ENCODE peak calls at places on chromosomes 13 and 19, in five cellular contexts. One of them, this sample, is unnamed.

GRCh38 chr19:49342291-49342721 is 7.1 kb downstream of the CD37 start:
- DNase-seq in gastrocnemius medialis: no peak
- DNase-seq in CD4-positive, CD25-positive, alpha-beta regulatory T cell: no peak
- DNase-seq in naive thymus-derived CD4-positive, alpha-beta T cell: no peak
- DNase-seq in tibial nerve: no peak
- DNase-seq in this sample: no peak

GRCh38 chr19:16791942-16792341 is 37.3 kb upstream of the SIN3B start:
- DNase-seq in tibial nerve: no peak
- DNase-seq in gastrocnemius medialis: no peak
- DNase-seq in CD4-positive, CD25-positive, alpha-beta regulatory T cell: no peak
- DNase-seq in naive thymus-derived CD4-positive, alpha-beta T cell: no peak
- DNase-seq in this sample: no peak

GRCh38 chr19:2722541-2723344 is 1.6 kb upstream of the DIRAS1 start:
- DNase-seq in naive thymus-derived CD4-positive, alpha-beta T cell: no peak
- DNase-seq in tibial nerve: no peak
- DNase-seq in CD4-positive, CD25-positive, alpha-beta regulatory T cell: no peak
- DNase-seq in gastrocnemius medialis: peak; percentile 37
- DNase-seq in this sample: no peak

GRCh38 chr19:3276341-3276799 is 51.9 kb downstream of the CELF5 start:
- DNase-seq in tibial nerve: no peak
- DNase-seq in CD4-positive, CD25-positive, alpha-beta regulatory T cell: no peak
- DNase-seq in gastrocnemius medialis: no peak
- DNase-seq in naive thymus-derived CD4-positive, alpha-beta T cell: no peak
- DNase-seq in this sample: no peak

GRCh38 chr19:4722671-4723464 is 774 bp downstream of the DPP9 start:
- DNase-seq in CD4-positive, CD25-positive, alpha-beta regulatory T cell: no peak
- DNase-seq in gastrocnemius medialis: no peak
- DNase-seq in tibial nerve: no peak
- DNase-seq in naive thymus-derived CD4-positive, alpha-beta T cell: peak; percentile 17
- DNase-seq in this sample: peak; percentile 18

GRCh38 chr13:48156466-48156865 is 61.6 kb upstream of the MED4 start:
- DNase-seq in naive thymus-derived CD4-positive, alpha-beta T cell: peak; percentile 73
- DNase-seq in tibial nerve: no peak
- DNase-seq in CD4-positive, CD25-positive, alpha-beta regulatory T cell: peak; percentile 81
- DNase-seq in gastrocnemius medialis: no peak
- DNase-seq in this sample: peak; percentile 57

GRCh38 chr19:39246951-39247669 is 1.5 kb downstream of the IFNL4 start:
- DNase-seq in naive thymus-derived CD4-positive, alpha-beta T cell: peak; percentile 36
- DNase-seq in gastrocnemius medialis: no peak
- DNase-seq in tibial nerve: no peak
- DNase-seq in CD4-positive, CD25-positive, alpha-beta regulatory T cell: no peak
- DNase-seq in this sample: no peak

GRCh38 chr13:100365678-100366077 is 222.9 kb downstream of the GGACT start:
- DNase-seq in naive thymus-derived CD4-positive, alpha-beta T cell: no peak
- DNase-seq in gastrocnemius medialis: no peak
- DNase-seq in CD4-positive, CD25-positive, alpha-beta regulatory T cell: no peak
- DNase-seq in tibial nerve: no peak
- DNase-seq in this sample: no peak

GRCh38 chr13:32535140-32535539 is 3.5 kb downstream of the N4BP2L2 start:
- DNase-seq in CD4-positive, CD25-positive, alpha-beta regulatory T cell: no peak
- DNase-seq in naive thymus-derived CD4-positive, alpha-beta T cell: no peak
- DNase-seq in tibial nerve: no peak
- DNase-seq in gastrocnemius medialis: no peak
- DNase-seq in this sample: no peak

GRCh38 chr13:83702021-83702420 is 180.3 kb downstream of the SLITRK1 start:
- DNase-seq in gastrocnemius medialis: no peak
- DNase-seq in naive thymus-derived CD4-positive, alpha-beta T cell: no peak
- DNase-seq in tibial nerve: no peak
- DNase-seq in CD4-positive, CD25-positive, alpha-beta regulatory T cell: no peak
- DNase-seq in this sample: no peak

GRCh38 chr13:105914637-105915036 is 620.8 kb downstream of the EFNB2 start:
- DNase-seq in tibial nerve: no peak
- DNase-seq in gastrocnemius medialis: no peak
- DNase-seq in naive thymus-derived CD4-positive, alpha-beta T cell: no peak
- DNase-seq in CD4-positive, CD25-positive, alpha-beta regulatory T cell: no peak
- DNase-seq in this sample: no peak

GRCh38 chr13:50387124-50387581 is 371.9 kb downstream of the KCNRG start:
- DNase-seq in CD4-positive, CD25-positive, alpha-beta regulatory T cell: peak; percentile 38
- DNase-seq in gastrocnemius medialis: peak; percentile 76
- DNase-seq in tibial nerve: peak; percentile 53
- DNase-seq in naive thymus-derived CD4-positive, alpha-beta T cell: no peak
- DNase-seq in this sample: peak; percentile 50

GRCh38 chr13:97235549-97236206 is 13.5 kb downstream of the MBNL2 start:
- DNase-seq in gastrocnemius medialis: no peak
- DNase-seq in CD4-positive, CD25-positive, alpha-beta regulatory T cell: no peak
- DNase-seq in naive thymus-derived CD4-positive, alpha-beta T cell: no peak
- DNase-seq in tibial nerve: no peak
- DNase-seq in this sample: no peak

GRCh38 chr19:49064029-49064629 is 489 bp downstream of the NTF4 start:
- DNase-seq in gastrocnemius medialis: no peak
- DNase-seq in naive thymus-derived CD4-positive, alpha-beta T cell: no peak
- DNase-seq in CD4-positive, CD25-positive, alpha-beta regulatory T cell: no peak
- DNase-seq in tibial nerve: no peak
- DNase-seq in this sample: no peak

GRCh38 chr13:54004026-54004699 is 975.5 kb downstream of the OLFM4 start:
- DNase-seq in tibial nerve: no peak
- DNase-seq in CD4-positive, CD25-positive, alpha-beta regulatory T cell: no peak
- DNase-seq in gastrocnemius medialis: no peak
- DNase-seq in naive thymus-derived CD4-positive, alpha-beta T cell: no peak
- DNase-seq in this sample: no peak

GRCh38 chr13:110536006-110536693 is 25.4 kb downstream of the RAB20 start:
- DNase-seq in naive thymus-derived CD4-positive, alpha-beta T cell: no peak
- DNase-seq in gastrocnemius medialis: peak; percentile 50
- DNase-seq in CD4-positive, CD25-positive, alpha-beta regulatory T cell: no peak
- DNase-seq in tibial nerve: no peak
- DNase-seq in this sample: no peak

GRCh38 chr13:52169839-52170238 is 10.4 kb upstream of the NEK3 start:
- DNase-seq in CD4-positive, CD25-positive, alpha-beta regulatory T cell: no peak
- DNase-seq in gastrocnemius medialis: no peak
- DNase-seq in tibial nerve: no peak
- DNase-seq in naive thymus-derived CD4-positive, alpha-beta T cell: no peak
- DNase-seq in this sample: no peak

GRCh38 chr13:100156786-100157185 is 67.9 kb downstream of the PCCA start:
- DNase-seq in CD4-positive, CD25-positive, alpha-beta regulatory T cell: no peak
- DNase-seq in tibial nerve: no peak
- DNase-seq in gastrocnemius medialis: no peak
- DNase-seq in naive thymus-derived CD4-positive, alpha-beta T cell: no peak
- DNase-seq in this sample: no peak

GRCh38 chr19:10417598-10418280 is 2.6 kb upstream of the PDE4A start:
- DNase-seq in tibial nerve: no peak
- DNase-seq in naive thymus-derived CD4-positive, alpha-beta T cell: no peak
- DNase-seq in CD4-positive, CD25-positive, alpha-beta regulatory T cell: peak; percentile 16
- DNase-seq in gastrocnemius medialis: no peak
- DNase-seq in this sample: peak; percentile 57

GRCh38 chr13:48653074-48654054 is at the start of gene CYSLTR2:
- DNase-seq in gastrocnemius medialis: no peak
- DNase-seq in tibial nerve: no peak
- DNase-seq in CD4-positive, CD25-positive, alpha-beta regulatory T cell: peak; percentile 81
- DNase-seq in naive thymus-derived CD4-positive, alpha-beta T cell: peak; percentile 81
- DNase-seq in this sample: no peak

GRCh38 chr19:23822735-23823134 is 64.0 kb upstream of the ZNF681 start:
- DNase-seq in tibial nerve: no peak
- DNase-seq in CD4-positive, CD25-positive, alpha-beta regulatory T cell: no peak
- DNase-seq in gastrocnemius medialis: no peak
- DNase-seq in naive thymus-derived CD4-positive, alpha-beta T cell: no peak
- DNase-seq in this sample: no peak

GRCh38 chr19:1684573-1684912 is 32.1 kb upstream of the TCF3 start:
- DNase-seq in gastrocnemius medialis: no peak
- DNase-seq in CD4-positive, CD25-positive, alpha-beta regulatory T cell: no peak
- DNase-seq in naive thymus-derived CD4-positive, alpha-beta T cell: no peak
- DNase-seq in tibial nerve: no peak
- DNase-seq in this sample: no peak

GRCh38 chr13:75467009-75467728 is 14.8 kb downstream of the TBC1D4 start:
- DNase-seq in tibial nerve: no peak
- DNase-seq in naive thymus-derived CD4-positive, alpha-beta T cell: no peak
- DNase-seq in gastrocnemius medialis: no peak
- DNase-seq in CD4-positive, CD25-positive, alpha-beta regulatory T cell: no peak
- DNase-seq in this sample: no peak

GRCh38 chr19:38304866-38305429 is 897 bp downstream of the C19orf33 start:
- DNase-seq in CD4-positive, CD25-positive, alpha-beta regulatory T cell: no peak
- DNase-seq in tibial nerve: peak; percentile 51
- DNase-seq in gastrocnemius medialis: no peak
- DNase-seq in naive thymus-derived CD4-positive, alpha-beta T cell: no peak
- DNase-seq in this sample: peak; percentile 30

GRCh38 chr13:67119481-67119883 is 110.7 kb downstream of the PCDH9 start:
- DNase-seq in gastrocnemius medialis: no peak
- DNase-seq in tibial nerve: no peak
- DNase-seq in CD4-positive, CD25-positive, alpha-beta regulatory T cell: no peak
- DNase-seq in naive thymus-derived CD4-positive, alpha-beta T cell: no peak
- DNase-seq in this sample: no peak

GRCh38 chr13:45548281-45548680 is 67.3 kb downstream of the ERICH6B start:
- DNase-seq in gastrocnemius medialis: no peak
- DNase-seq in tibial nerve: no peak
- DNase-seq in CD4-positive, CD25-positive, alpha-beta regulatory T cell: no peak
- DNase-seq in naive thymus-derived CD4-positive, alpha-beta T cell: no peak
- DNase-seq in this sample: no peak

GRCh38 chr13:30394798-30395191 is 27.5 kb upstream of the UBE2L5 start:
- DNase-seq in tibial nerve: no peak
- DNase-seq in naive thymus-derived CD4-positive, alpha-beta T cell: peak; percentile 62
- DNase-seq in gastrocnemius medialis: no peak
- DNase-seq in CD4-positive, CD25-positive, alpha-beta regulatory T cell: peak; percentile 55
- DNase-seq in this sample: peak; percentile 16

GRCh38 chr13:113528101-113528797 is 37.7 kb upstream of the DCUN1D2 start:
- DNase-seq in naive thymus-derived CD4-positive, alpha-beta T cell: no peak
- DNase-seq in CD4-positive, CD25-positive, alpha-beta regulatory T cell: no peak
- DNase-seq in gastrocnemius medialis: no peak
- DNase-seq in tibial nerve: no peak
- DNase-seq in this sample: no peak

GRCh38 chr13:50911937-50912624 is 2.5 kb downstream of the RNASEH2B start:
- DNase-seq in naive thymus-derived CD4-positive, alpha-beta T cell: peak; percentile 82
- DNase-seq in CD4-positive, CD25-positive, alpha-beta regulatory T cell: peak; percentile 89
- DNase-seq in tibial nerve: peak; percentile 87
- DNase-seq in gastrocnemius medialis: peak; percentile 52
- DNase-seq in this sample: peak; percentile 95

GRCh38 chr19:18423258-18424020 is 4.2 kb downstream of the SSBP4 start:
- DNase-seq in tibial nerve: no peak
- DNase-seq in CD4-positive, CD25-positive, alpha-beta regulatory T cell: no peak
- DNase-seq in naive thymus-derived CD4-positive, alpha-beta T cell: no peak
- DNase-seq in gastrocnemius medialis: no peak
- DNase-seq in this sample: no peak

GRCh38 chr19:18424890-18425514 is 5.8 kb downstream of the SSBP4 start:
- DNase-seq in naive thymus-derived CD4-positive, alpha-beta T cell: no peak
- DNase-seq in CD4-positive, CD25-positive, alpha-beta regulatory T cell: no peak
- DNase-seq in gastrocnemius medialis: no peak
- DNase-seq in tibial nerve: no peak
- DNase-seq in this sample: no peak

GRCh38 chr19:18425515-18426415 is 6.6 kb downstream of the SSBP4 start:
- DNase-seq in tibial nerve: no peak
- DNase-seq in gastrocnemius medialis: no peak
- DNase-seq in naive thymus-derived CD4-positive, alpha-beta T cell: no peak
- DNase-seq in CD4-positive, CD25-positive, alpha-beta regulatory T cell: no peak
- DNase-seq in this sample: no peak

GRCh38 chr19:18422530-18423191 is 3.5 kb downstream of the SSBP4 start:
- DNase-seq in tibial nerve: no peak
- DNase-seq in CD4-positive, CD25-positive, alpha-beta regulatory T cell: peak; percentile 49
- DNase-seq in naive thymus-derived CD4-positive, alpha-beta T cell: no peak
- DNase-seq in gastrocnemius medialis: no peak
- DNase-seq in this sample: no peak

DNA sequence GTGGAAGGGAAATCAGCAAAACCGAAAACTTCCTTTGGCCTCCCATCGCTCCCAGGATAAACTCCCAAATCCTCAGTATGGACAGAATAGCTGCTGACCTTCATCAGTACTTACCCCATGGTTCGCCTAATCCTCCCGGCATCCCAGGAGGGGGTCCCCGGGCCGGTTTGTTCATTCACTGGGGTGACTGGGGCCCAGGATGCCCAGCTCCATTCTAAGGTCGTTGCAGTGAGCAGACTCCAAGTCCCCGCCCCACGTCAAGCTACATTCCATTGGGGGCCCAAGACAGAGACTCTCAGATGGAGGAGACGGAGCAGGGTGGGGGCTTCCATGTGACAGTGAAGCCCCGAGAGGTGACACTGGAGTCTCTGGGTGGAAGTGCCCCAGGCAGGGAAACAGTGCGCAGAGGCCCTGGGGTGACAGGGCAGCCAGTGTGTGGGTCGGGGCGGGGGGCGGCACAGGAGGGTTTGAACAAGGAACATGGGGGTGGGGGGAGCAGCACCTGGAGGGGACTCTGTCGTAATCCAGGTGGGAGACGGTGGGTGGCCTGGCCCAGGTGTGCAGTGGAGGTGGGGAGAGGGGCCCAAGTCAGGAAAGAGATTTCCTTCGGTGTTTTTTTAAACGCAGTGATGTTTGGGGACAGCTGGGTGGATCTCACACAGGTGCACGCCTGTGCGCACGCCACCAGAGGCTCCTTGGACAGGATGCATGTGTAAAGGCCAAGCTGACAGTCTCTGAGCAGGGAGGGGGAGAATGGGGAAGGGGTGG is 5.1 kb downstream of the SSBP4 start:
- DNase-seq in CD4-positive, CD25-positive, alpha-beta regulatory T cell: no peak
- DNase-seq in tibial nerve: no peak
- DNase-seq in gastrocnemius medialis: no peak
- DNase-seq in naive thymus-derived CD4-positive, alpha-beta T cell: no peak
- DNase-seq in this sample: no peak
- H3K4me1 ChIP-seq in CD4-positive, CD25-positive, alpha-beta regulatory T cell: peaks cover 76% of the 10 kb centered on the region
- H3K4me1 ChIP-seq in tibial nerve: no peaks in the 10 kb centered on the region
- H3K4me1 ChIP-seq in gastrocnemius medialis: peaks cover 16% of the 10 kb centered on the region
- H3K4me1 ChIP-seq in naive thymus-derived CD4-positive, alpha-beta T cell: peaks cover 55% of the 10 kb centered on the region
- H3K4me1 ChIP-seq in this sample: peaks cover 5% of the 10 kb centered on the region

GRCh38 chr19:5778402-5778801 is 6.1 kb downstream of the PRR22 start:
- DNase-seq in naive thymus-derived CD4-positive, alpha-beta T cell: no peak
- DNase-seq in CD4-positive, CD25-positive, alpha-beta regulatory T cell: no peak
- DNase-seq in gastrocnemius medialis: no peak
- DNase-seq in tibial nerve: no peak
- DNase-seq in this sample: no peak
- H3K4me3 ChIP-seq in naive thymus-derived CD4-positive, alpha-beta T cell: no peak overlapping the region
- H3K4me3 ChIP-seq in CD4-positive, CD25-positive, alpha-beta regulatory T cell: no peak overlapping the region
- H3K4me3 ChIP-seq in gastrocnemius medialis: no peak overlapping the region
- H3K4me3 ChIP-seq in tibial nerve: no peak overlapping the region
- H3K4me3 ChIP-seq in this sample: no peak overlapping the region

GRCh38 chr19:17873661-17874422 is 2.1 kb downstream of the SLC5A5 start:
- DNase-seq in gastrocnemius medialis: no peak
- DNase-seq in CD4-positive, CD25-positive, alpha-beta regulatory T cell: peak; percentile 69
- DNase-seq in tibial nerve: no peak
- DNase-seq in naive thymus-derived CD4-positive, alpha-beta T cell: peak; percentile 72
- DNase-seq in this sample: peak; percentile 91

GRCh38 chr19:17871032-17871877 is 490 bp upstream of the SLC5A5 start:
- DNase-seq in gastrocnemius medialis: no peak
- DNase-seq in naive thymus-derived CD4-positive, alpha-beta T cell: no peak
- DNase-seq in tibial nerve: no peak
- DNase-seq in CD4-positive, CD25-positive, alpha-beta regulatory T cell: no peak
- DNase-seq in this sample: no peak

GRCh38 chr19:17869114-17869608 is 2.6 kb upstream of the SLC5A5 start:
- DNase-seq in tibial nerve: no peak
- DNase-seq in naive thymus-derived CD4-positive, alpha-beta T cell: no peak
- DNase-seq in gastrocnemius medialis: no peak
- DNase-seq in CD4-positive, CD25-positive, alpha-beta regulatory T cell: no peak
- DNase-seq in this sample: no peak

GRCh38 chr19:17872251-17873001 is 681 bp downstream of the SLC5A5 start:
- DNase-seq in naive thymus-derived CD4-positive, alpha-beta T cell: no peak
- DNase-seq in gastrocnemius medialis: no peak
- DNase-seq in tibial nerve: no peak
- DNase-seq in CD4-positive, CD25-positive, alpha-beta regulatory T cell: peak; percentile 39
- DNase-seq in this sample: no peak

GRCh38 chr19:17871878-17872250 is at the start of gene SLC5A5:
- DNase-seq in gastrocnemius medialis: no peak
- DNase-seq in tibial nerve: no peak
- DNase-seq in naive thymus-derived CD4-positive, alpha-beta T cell: no peak
- DNase-seq in CD4-positive, CD25-positive, alpha-beta regulatory T cell: no peak
- DNase-seq in this sample: no peak
- H3K27me3 ChIP-seq in gastrocnemius medialis: peaks cover 64% of the 10 kb centered on the region
- H3K27me3 ChIP-seq in tibial nerve: peaks cover 74% of the 10 kb centered on the region
- H3K27me3 ChIP-seq in naive thymus-derived CD4-positive, alpha-beta T cell: no peaks in the 10 kb centered on the region
- H3K27me3 ChIP-seq in CD4-positive, CD25-positive, alpha-beta regulatory T cell: no peaks in the 10 kb centered on the region
- H3K27me3 ChIP-seq in this sample: no peaks in the 10 kb centered on the region

GRCh38 chr19:30152510-30153291 is 210.7 kb downstream of the URI1 start:
- DNase-seq in tibial nerve: no peak
- DNase-seq in gastrocnemius medialis: no peak
- DNase-seq in CD4-positive, CD25-positive, alpha-beta regulatory T cell: no peak
- DNase-seq in naive thymus-derived CD4-positive, alpha-beta T cell: no peak
- DNase-seq in this sample: no peak
- H3K4me1 ChIP-seq in tibial nerve: no peaks in the 10 kb centered on the region
- H3K4me1 ChIP-seq in gastrocnemius medialis: no peaks in the 10 kb centered on the region
- H3K4me1 ChIP-seq in CD4-positive, CD25-positive, alpha-beta regulatory T cell: no peaks in the 10 kb centered on the region
- H3K4me1 ChIP-seq in naive thymus-derived CD4-positive, alpha-beta T cell: no peaks in the 10 kb centered on the region
- H3K4me1 ChIP-seq in this sample: no peaks in the 10 kb centered on the region